ENCODE peak calls at places on chromosomes 5 and 9, in five cellular contexts. One of them, this sample, is unnamed.

GRCh38 chr5:43428034-43428712 is 16.0 kb upstream of the CCL28 start:
- DNase-seq in iPS-NIHi11: no peak
- DNase-seq in AG09319: no peak
- DNase-seq in activated CD4-positive, alpha-beta T cell treated with anti-CD3 and anti-CD28 coated beads for 24 hours: no peak
- DNase-seq in left ventricle myocardium inferior: no peak
- DNase-seq in this sample: no peak

GRCh38 chr5:157511656-157512644 is 51.9 kb downstream of the NIPAL4 start:
- DNase-seq in iPS-NIHi11: peak; percentile 70
- DNase-seq in AG09319: peak; percentile 94
- DNase-seq in activated CD4-positive, alpha-beta T cell treated with anti-CD3 and anti-CD28 coated beads for 24 hours: peak; percentile 21
- DNase-seq in left ventricle myocardium inferior: peak; percentile 90
- DNase-seq in this sample: peak; percentile 98

GRCh38 chr5:158640581-158640980 is 459.1 kb downstream of the EBF1 start:
- DNase-seq in iPS-NIHi11: no peak
- DNase-seq in AG09319: no peak
- DNase-seq in activated CD4-positive, alpha-beta T cell treated with anti-CD3 and anti-CD28 coated beads for 24 hours: no peak
- DNase-seq in left ventricle myocardium inferior: no peak
- DNase-seq in this sample: peak; percentile 61

GRCh38 chr5:127061537-127061936 is 11.8 kb downstream of the C5orf63 start:
- DNase-seq in iPS-NIHi11: no peak
- DNase-seq in AG09319: no peak
- DNase-seq in activated CD4-positive, alpha-beta T cell treated with anti-CD3 and anti-CD28 coated beads for 24 hours: no peak
- DNase-seq in left ventricle myocardium inferior: no peak
- DNase-seq in this sample: no peak

GRCh38 chr9:137286980-137287383 is 9.5 kb downstream of the TOR4A start:
- DNase-seq in iPS-NIHi11: peak; percentile 81
- DNase-seq in AG09319: no peak
- DNase-seq in activated CD4-positive, alpha-beta T cell treated with anti-CD3 and anti-CD28 coated beads for 24 hours: no peak
- DNase-seq in left ventricle myocardium inferior: no peak
- DNase-seq in this sample: peak; percentile 47

GRCh38 chr5:108650997-108651396 is 96.7 kb upstream of the FER start:
- DNase-seq in iPS-NIHi11: no peak
- DNase-seq in AG09319: no peak
- DNase-seq in activated CD4-positive, alpha-beta T cell treated with anti-CD3 and anti-CD28 coated beads for 24 hours: no peak
- DNase-seq in left ventricle myocardium inferior: no peak
- DNase-seq in this sample: no peak

GRCh38 chr9:136840877-136841645 is 1.2 kb upstream of the AJM1 start:
- DNase-seq in iPS-NIHi11: no peak
- DNase-seq in AG09319: no peak
- DNase-seq in activated CD4-positive, alpha-beta T cell treated with anti-CD3 and anti-CD28 coated beads for 24 hours: no peak
- DNase-seq in left ventricle myocardium inferior: no peak
- DNase-seq in this sample: peak; percentile 84

GRCh38 chr9:22238809-22239684 is 207.6 kb upstream of the DMRTA1 start:
- DNase-seq in iPS-NIHi11: peak; percentile 32
- DNase-seq in AG09319: no peak
- DNase-seq in activated CD4-positive, alpha-beta T cell treated with anti-CD3 and anti-CD28 coated beads for 24 hours: no peak
- DNase-seq in left ventricle myocardium inferior: no peak
- DNase-seq in this sample: peak; percentile 54

GRCh38 chr5:42655982-42656660 is 100.5 kb upstream of the CCDC152 start:
- DNase-seq in iPS-NIHi11: no peak
- DNase-seq in AG09319: no peak
- DNase-seq in activated CD4-positive, alpha-beta T cell treated with anti-CD3 and anti-CD28 coated beads for 24 hours: no peak
- DNase-seq in left ventricle myocardium inferior: no peak
- DNase-seq in this sample: peak; percentile 54

GRCh38 chr9:128438343-128439109 is 17.3 kb upstream of the ODF2 start:
- DNase-seq in iPS-NIHi11: peak; percentile 93
- DNase-seq in AG09319: no peak
- DNase-seq in activated CD4-positive, alpha-beta T cell treated with anti-CD3 and anti-CD28 coated beads for 24 hours: peak; percentile 88
- DNase-seq in left ventricle myocardium inferior: peak; percentile 87
- DNase-seq in this sample: peak; percentile 93

GRCh38 chr5:97499605-97500004 is 316.6 kb upstream of the RIOK2 start:
- DNase-seq in iPS-NIHi11: no peak
- DNase-seq in AG09319: no peak
- DNase-seq in activated CD4-positive, alpha-beta T cell treated with anti-CD3 and anti-CD28 coated beads for 24 hours: no peak
- DNase-seq in left ventricle myocardium inferior: no peak
- DNase-seq in this sample: peak; percentile 30

GRCh38 chr5:113128931-113129330 is 152.3 kb downstream of the DCP2 start:
- DNase-seq in iPS-NIHi11: no peak
- DNase-seq in AG09319: no peak
- DNase-seq in activated CD4-positive, alpha-beta T cell treated with anti-CD3 and anti-CD28 coated beads for 24 hours: no peak
- DNase-seq in left ventricle myocardium inferior: no peak
- DNase-seq in this sample: no peak

GRCh38 chr5:135373747-135374515 is 25.1 kb downstream of the MACROH2A1 start:
- DNase-seq in iPS-NIHi11: no peak
- DNase-seq in AG09319: no peak
- DNase-seq in activated CD4-positive, alpha-beta T cell treated with anti-CD3 and anti-CD28 coated beads for 24 hours: no peak
- DNase-seq in left ventricle myocardium inferior: no peak
- DNase-seq in this sample: no peak

GRCh38 chr5:147203208-147203607 is 31.6 kb upstream of the STK32A start:
- DNase-seq in iPS-NIHi11: no peak
- DNase-seq in AG09319: no peak
- DNase-seq in activated CD4-positive, alpha-beta T cell treated with anti-CD3 and anti-CD28 coated beads for 24 hours: no peak
- DNase-seq in left ventricle myocardium inferior: no peak
- DNase-seq in this sample: no peak

GRCh38 chr5:169499990-169500389 is 83.6 kb upstream of the SPDL1 start:
- DNase-seq in iPS-NIHi11: no peak
- DNase-seq in AG09319: no peak
- DNase-seq in activated CD4-positive, alpha-beta T cell treated with anti-CD3 and anti-CD28 coated beads for 24 hours: no peak
- DNase-seq in left ventricle myocardium inferior: no peak
- DNase-seq in this sample: no peak

GRCh38 chr5:163248333-163248732 is 189.1 kb upstream of the CCNG1 start:
- DNase-seq in iPS-NIHi11: no peak
- DNase-seq in AG09319: no peak
- DNase-seq in activated CD4-positive, alpha-beta T cell treated with anti-CD3 and anti-CD28 coated beads for 24 hours: no peak
- DNase-seq in left ventricle myocardium inferior: no peak
- DNase-seq in this sample: no peak

GRCh38 chr5:21654551-21654950 is 1198.6 kb downstream of the CDH12 start:
- DNase-seq in iPS-NIHi11: no peak
- DNase-seq in AG09319: no peak
- DNase-seq in activated CD4-positive, alpha-beta T cell treated with anti-CD3 and anti-CD28 coated beads for 24 hours: no peak
- DNase-seq in left ventricle myocardium inferior: no peak
- DNase-seq in this sample: no peak

GRCh38 chr5:119367502-119368237 is 11.9 kb downstream of the TNFAIP8 start:
- DNase-seq in iPS-NIHi11: no peak
- DNase-seq in AG09319: no peak
- DNase-seq in activated CD4-positive, alpha-beta T cell treated with anti-CD3 and anti-CD28 coated beads for 24 hours: no peak
- DNase-seq in left ventricle myocardium inferior: no peak
- DNase-seq in this sample: peak; percentile 44

GRCh38 chr9:17905356-17906203 is 326.7 kb downstream of the SH3GL2 start:
- DNase-seq in iPS-NIHi11: no peak
- DNase-seq in AG09319: no peak
- DNase-seq in activated CD4-positive, alpha-beta T cell treated with anti-CD3 and anti-CD28 coated beads for 24 hours: no peak
- DNase-seq in left ventricle myocardium inferior: no peak
- DNase-seq in this sample: no peak

GRCh38 chr9:18585996-18586395 is 112.0 kb downstream of the ADAMTSL1 start:
- DNase-seq in iPS-NIHi11: no peak
- DNase-seq in AG09319: no peak
- DNase-seq in activated CD4-positive, alpha-beta T cell treated with anti-CD3 and anti-CD28 coated beads for 24 hours: no peak
- DNase-seq in left ventricle myocardium inferior: no peak
- DNase-seq in this sample: no peak

GRCh38 chr5:26492835-26493459 is 545.4 kb downstream of the CDH9 start:
- DNase-seq in iPS-NIHi11: no peak
- DNase-seq in AG09319: no peak
- DNase-seq in activated CD4-positive, alpha-beta T cell treated with anti-CD3 and anti-CD28 coated beads for 24 hours: no peak
- DNase-seq in left ventricle myocardium inferior: no peak
- DNase-seq in this sample: no peak

GRCh38 chr5:122908108-122908507 is 62.7 kb downstream of the SNX24 start:
- DNase-seq in iPS-NIHi11: no peak
- DNase-seq in AG09319: no peak
- DNase-seq in activated CD4-positive, alpha-beta T cell treated with anti-CD3 and anti-CD28 coated beads for 24 hours: no peak
- DNase-seq in left ventricle myocardium inferior: no peak
- DNase-seq in this sample: no peak

GRCh38 chr5:153641183-153641688 is 150.8 kb downstream of the GRIA1 start:
- DNase-seq in iPS-NIHi11: no peak
- DNase-seq in AG09319: peak; percentile 23
- DNase-seq in activated CD4-positive, alpha-beta T cell treated with anti-CD3 and anti-CD28 coated beads for 24 hours: no peak
- DNase-seq in left ventricle myocardium inferior: no peak
- DNase-seq in this sample: peak; percentile 21

GRCh38 chr5:87430863-87431262 is 18.1 kb upstream of the CCNH start:
- DNase-seq in iPS-NIHi11: no peak
- DNase-seq in AG09319: no peak
- DNase-seq in activated CD4-positive, alpha-beta T cell treated with anti-CD3 and anti-CD28 coated beads for 24 hours: no peak
- DNase-seq in left ventricle myocardium inferior: no peak
- DNase-seq in this sample: no peak

GRCh38 chr5:38023799-38024198 is 184.0 kb upstream of the GDNF start:
- DNase-seq in iPS-NIHi11: no peak
- DNase-seq in AG09319: no peak
- DNase-seq in activated CD4-positive, alpha-beta T cell treated with anti-CD3 and anti-CD28 coated beads for 24 hours: no peak
- DNase-seq in left ventricle myocardium inferior: no peak
- DNase-seq in this sample: no peak

GRCh38 chr5:50320131-50320749 is 120.8 kb downstream of the EMB start:
- DNase-seq in iPS-NIHi11: no peak
- DNase-seq in AG09319: no peak
- DNase-seq in activated CD4-positive, alpha-beta T cell treated with anti-CD3 and anti-CD28 coated beads for 24 hours: no peak
- DNase-seq in left ventricle myocardium inferior: no peak
- DNase-seq in this sample: no peak

GRCh38 chr5:54615381-54615780 is 97.8 kb downstream of the SNX18 start:
- DNase-seq in iPS-NIHi11: no peak
- DNase-seq in AG09319: no peak
- DNase-seq in activated CD4-positive, alpha-beta T cell treated with anti-CD3 and anti-CD28 coated beads for 24 hours: no peak
- DNase-seq in left ventricle myocardium inferior: no peak
- DNase-seq in this sample: no peak

GRCh38 chr9:35844628-35845301 is 15.7 kb downstream of the TMEM8B start:
- DNase-seq in iPS-NIHi11: no peak
- DNase-seq in AG09319: peak; percentile 80
- DNase-seq in activated CD4-positive, alpha-beta T cell treated with anti-CD3 and anti-CD28 coated beads for 24 hours: no peak
- DNase-seq in left ventricle myocardium inferior: no peak
- DNase-seq in this sample: peak; percentile 94